ENCODE peak calls at places on chromosomes 2 and 18, in four cellular contexts. M is psoas muscle, U is bronchial epithelial cell, O is tibial nerve. J is an unnamed sample. For H3K27me3, the result is how much of the 10 kb centered on the place peaks cover.

GRCh38 chr18:12079504-12080237 is 14.0 kb upstream of the ANKRD62 start:
- DNase-seq in M (no peak), U (no peak), O (peak), J (no peak)

GRCh38 chr2:69683170-69683971 is 39.8 kb upstream of the AAK1 start:
- DNase-seq in M (no peak), U (peak), O (no peak), J (no peak)

GRCh38 chr18:9643549-9643948 is 29.2 kb upstream of the PPP4R1 start:
- DNase-seq in M (no peak), U (peak), O (no peak), J (no peak)

GRCh38 chr2:25417715-25418369 is 76.1 kb upstream of the DNMT3A start:
- DNase-seq in M (no peak), U (no peak), O (no peak), J (no peak)

GRCh38 chr2:54598347-54599325 is 124.8 kb upstream of the EML6 start:
- DNase-seq in M (no peak), U (no peak), O (no peak), J (no peak)

GRCh38 chr2:26876260-26876659 is 28.3 kb downstream of the DPYSL5 start:
- DNase-seq in M (no peak), U (no peak), O (no peak), J (no peak)

GRCh38 chr2:6776125-6776524 is 89.6 kb downstream of the CMPK2 start:
- DNase-seq in M (no peak), U (no peak), O (no peak), J (no peak)

GRCh38 chr18:8142131-8142711 is 467.0 kb upstream of the RAB12 start:
- DNase-seq in M (no peak), U (no peak), O (no peak), J (no peak)

GRCh38 chr2:34104601-34105000 is 505.5 kb upstream of the FAM98A start:
- DNase-seq in M (no peak), U (peak), O (no peak), J (no peak)

GRCh38 chr2:42967959-42968674 is 175.7 kb upstream of the HAAO start:
- DNase-seq in M (peak), U (no peak), O (peak), J (peak)

GRCh38 chr2:194854941-194855340 is 802.1 kb upstream of the SLC39A10 start:
- DNase-seq in M (no peak), U (no peak), O (no peak), J (no peak)

GRCh38 chr2:173708757-173709156 is 256.4 kb downstream of the SP3 start:
- DNase-seq in M (no peak), U (no peak), O (no peak), J (no peak)

GRCh38 chr2:44191739-44192138 is 23.1 kb downstream of the PPM1B start:
- DNase-seq in M (no peak), U (no peak), O (no peak), J (no peak)

GRCh38 chr2:187422277-187422676 is 25.8 kb downstream of the CALCRL start:
- DNase-seq in M (no peak), U (peak), O (no peak), J (no peak)

GRCh38 chr18:61285777-61286176 is 47.5 kb upstream of the CDH20 start:
- DNase-seq in M (no peak), U (no peak), O (no peak), J (no peak)

GRCh38 chr18:46069524-46069923 is 2.5 kb downstream of the PSTPIP2 start:
- DNase-seq in M (no peak), U (peak), O (no peak), J (no peak)

GRCh38 chr2:24816884-24817283 is 23.7 kb downstream of the CENPO start:
- DNase-seq in M (no peak), U (no peak), O (no peak), J (peak)

GRCh38 chr2:85340034-85340892 is 12.5 kb upstream of the TGOLN2 start:
- DNase-seq in M (no peak), U (no peak), O (no peak), J (no peak)

GRCh38 chr2:104658149-104658839 is 195.6 kb upstream of the POU3F3 start:
- DNase-seq in M (peak), U (no peak), O (peak), J (no peak)

GRCh38 chr18:48621240-48621639 is 82.4 kb downstream of the CTIF start:
- DNase-seq in M (no peak), U (peak), O (no peak), J (no peak)

GRCh38 chr2:54741250-54741649 is 17.8 kb downstream of the EML6 start:
- DNase-seq in M (no peak), U (peak), O (no peak), J (no peak)

GRCh38 chr2:67041051-67041450 is 356.1 kb upstream of the ETAA1 start:
- DNase-seq in M (no peak), U (no peak), O (no peak), J (no peak)

GRCh38 chr18:48896875-48897511 is 53.8 kb downstream of the SMAD7 start:
- DNase-seq in M (peak), U (no peak), O (peak), J (peak)

GRCh38 chr2:240840435-240841060 is 20.5 kb upstream of the KIF1A start:
- DNase-seq in M (no peak), U (peak), O (peak), J (no peak)

GRCh38 chr18:23151414-23152099 is 16.3 kb downstream of the CABLES1 start:
- DNase-seq in M (no peak), U (no peak), O (no peak), J (no peak)

GRCh38 chr2:10844083-10844482 is 31.5 kb upstream of the PDIA6 start:
- DNase-seq in M (peak), U (peak), O (no peak), J (no peak)

GRCh38 chr18:53909668-53910067 is 314.8 kb downstream of the MBD2 start:
- DNase-seq in M (no peak), U (peak), O (peak), J (no peak)

GRCh38 chr2:119367472-119368099 is 809 bp downstream of the DBI start:
- DNase-seq in M (peak), U (no peak), O (no peak), J (peak)

GRCh38 chr2:69209482-69209881 is 177.5 kb downstream of the GFPT1 start:
- DNase-seq in M (no peak), U (no peak), O (no peak), J (no peak)

GRCh38 chr18:41809652-41810051 is 145.4 kb upstream of the PIK3C3 start:
- DNase-seq in M (no peak), U (peak), O (no peak), J (no peak)

GRCh38 chr2:231190531-231191197 is 7.8 kb upstream of the ARMC9 start:
- DNase-seq in M (peak), U (peak), O (no peak), J (peak)

GRCh38 chr2:1502891-1503304 is 89.6 kb downstream of the TPO start:
- DNase-seq in M (no peak), U (no peak), O (no peak), J (no peak)

GRCh38 chr2:1501991-1502390 is 88.7 kb downstream of the TPO start:
- DNase-seq in M (no peak), U (no peak), O (no peak), J (no peak)

GRCh38 chr2:1504311-1504750 is 91.1 kb downstream of the TPO start:
- DNase-seq in M (no peak), U (no peak), O (no peak), J (no peak)

GRCh38 chr2:1505031-1505441 is 91.8 kb downstream of the TPO start:
- DNase-seq in M (no peak), U (no peak), O (no peak), J (no peak)

GRCh38 chr2:1503471-1504310 is 90.4 kb downstream of the TPO start:
- DNase-seq in M (no peak), U (no peak), O (no peak), J (no peak)
- H3K27me3 ChIP-seq in M (under half), U (under half), O (under half), J (under half)

DNA sequence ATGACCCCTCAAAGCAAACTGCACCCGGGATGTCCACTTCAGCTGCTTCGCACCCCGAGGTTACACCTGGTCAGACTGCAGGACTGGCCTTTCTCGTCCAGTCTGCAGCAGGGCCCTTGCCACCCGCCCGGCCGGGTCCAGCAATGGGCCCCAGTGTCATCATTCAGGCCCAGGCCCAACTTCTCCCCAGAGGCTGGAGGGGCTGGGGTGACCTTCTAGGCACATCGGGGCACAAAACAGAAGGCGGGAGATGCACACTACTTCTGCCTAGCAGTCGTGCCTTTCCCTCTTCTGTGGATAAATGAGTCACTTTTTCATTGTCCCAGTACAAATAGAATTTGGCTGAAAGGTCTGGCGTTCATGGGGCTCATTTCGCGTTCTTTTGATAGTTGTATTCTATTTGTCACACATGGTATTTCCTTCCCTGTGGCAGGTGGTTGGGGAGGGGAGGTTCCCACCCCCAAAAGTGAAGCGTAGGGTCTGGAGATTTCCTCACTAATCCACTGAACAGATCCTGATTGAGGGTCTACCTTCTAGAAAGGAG is 56.9 kb upstream of the ID2 start:
- DNase-seq in M (no peak), U (no peak), O (no peak), J (peak)
- H3K27me3 ChIP-seq in M (under half), U (under half), O (under half), J (under half)

GRCh38 chr2:208326016-208326415 is 60.0 kb downstream of the PIKFYVE start:
- DNase-seq in M (no peak), U (no peak), O (no peak), J (no peak)

GRCh38 chr2:208334230-208334629 is 68.2 kb downstream of the PIKFYVE start:
- DNase-seq in M (no peak), U (no peak), O (no peak), J (no peak)

DNA sequence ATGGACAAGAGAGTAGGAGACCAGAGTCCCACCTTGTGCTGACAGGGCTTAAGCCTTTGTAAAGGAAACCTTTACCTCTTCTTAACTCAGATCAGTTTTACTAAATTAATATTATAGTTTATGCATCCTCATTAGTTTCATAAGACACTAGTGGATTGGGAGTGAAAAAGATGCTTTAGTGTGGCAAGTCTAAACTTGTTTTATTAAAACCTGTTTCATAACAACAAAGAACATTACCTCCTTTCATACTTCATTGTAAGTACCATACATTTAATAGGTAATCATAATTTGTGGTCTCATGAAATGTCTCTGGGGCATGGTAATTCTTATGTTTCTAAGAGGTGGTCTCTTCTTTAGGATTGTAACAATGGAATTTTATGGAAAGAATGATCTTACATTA is 63.4 kb downstream of the PIKFYVE start:
- DNase-seq in M (no peak), U (peak), O (no peak), J (no peak)
- H3K27me3 ChIP-seq in M (under half), U (under half), O (under half), J (under half)

GRCh38 chr18:57805117-57805516 is 2.0 kb upstream of the ATP8B1 start:
- DNase-seq in M (no peak), U (no peak), O (no peak), J (no peak)
- H3K27me3 ChIP-seq in M (under half), U (under half), O (under half), J (under half)

DNA sequence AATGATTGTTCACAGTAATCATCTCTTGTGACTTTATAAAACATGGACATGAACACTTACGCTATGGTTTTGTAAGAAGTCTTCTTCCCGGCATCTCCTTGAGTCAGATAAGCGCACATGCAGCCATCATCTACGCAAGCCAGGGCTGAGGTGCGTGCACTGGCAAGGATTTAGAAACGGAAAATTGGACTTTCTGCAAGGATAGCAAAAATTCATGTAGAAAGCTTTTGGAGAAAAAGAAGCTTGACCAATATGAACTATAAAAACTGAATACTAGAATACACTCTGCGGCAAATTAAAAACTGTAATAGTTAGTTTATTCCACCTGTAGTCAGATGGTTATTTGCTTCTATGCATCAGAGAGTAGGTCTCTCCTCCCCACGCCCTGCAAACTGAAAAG is 6.3 kb downstream of the NMS start:
- DNase-seq in M (no peak), U (no peak), O (no peak), J (no peak)
- H3K27me3 ChIP-seq in M (under half), U (under half), O (under half), J (under half)

GRCh38 chr18:55488473-55488872 is 99.5 kb downstream of the TCF4 start:
- DNase-seq in M (no peak), U (no peak), O (no peak), J (no peak)
- H3K27me3 ChIP-seq in M (under half), U (under half), O (under half), J (under half)